ENCODE peak calls at places on chromosomes 16 and 17, in six cellular contexts. J, N, W, L, H and G are unnamed samples.

GRCh38 chr17:7951143-7951792 is 19.3 kb downstream of the CNTROB start:
- DNase-seq in L (no peak), N (no peak), H (no peak), W (no peak), J (no peak), G (no peak)

GRCh38 chr16:82082543-82083244 is 47.6 kb downstream of the HSD17B2 start:
- DNase-seq in W (no peak), N (no peak), L (no peak), H (no peak), J (peak), G (no peak)

GRCh38 chr16:79769320-79770243 is 169.0 kb upstream of the MAF start:
- DNase-seq in N (no peak), W (no peak), H (no peak), J (no peak), L (no peak), G (no peak)

GRCh38 chr16:69909760-69910159 is 41.4 kb upstream of the CLEC18A start:
- DNase-seq in H (no peak), J (no peak), N (no peak), W (no peak), L (no peak), G (no peak)

GRCh38 chr17:4901648-4902344 is 1.1 kb downstream of the CHRNE start:
- DNase-seq in H (no peak), J (no peak), N (peak), L (no peak), W (peak), G (no peak)

GRCh38 chr17:40548982-40549680 is 16.1 kb downstream of the CCR7 start:
- DNase-seq in J (peak), L (peak), H (peak), W (no peak), N (no peak), G (peak)

GRCh38 chr16:65698943-65699342 is 577.1 kb upstream of the CDH11 start:
- DNase-seq in N (no peak), J (no peak), H (peak), L (no peak), W (no peak), G (no peak)

GRCh38 chr17:48532261-48532660 is 1.4 kb upstream of the HOXB1 start:
- DNase-seq in L (no peak), J (no peak), H (no peak), N (no peak), W (no peak), G (no peak)

GRCh38 chr16:642189-643049 is 791 bp downstream of the MCRIP2 start:
- DNase-seq in L (no peak), W (peak), J (peak), H (no peak), N (no peak), G (peak)

GRCh38 chr17:79609616-79610150 is 1.2 kb downstream of the RBFOX3 start:
- DNase-seq in N (no peak), J (no peak), L (no peak), W (peak), H (no peak), G (no peak)